ENCODE peak calls at places on chromosomes 4 and X, in seven cellular contexts. L is fibroblast of the conjunctiva, Q is non-pigmented ciliary epithelial cell, U is AG08396, X is T-helper 1 cell, O is NCI-H1105, N is astrocyte of the spinal cord. K is an unnamed sample.

GRCh38 chrX:129145382-129145781 is 377.9 kb downstream of the SMARCA1 start:
- DNase-seq in L (no peak), Q (no peak), U (no peak), X (no peak), O (no peak), N (no peak), K (no peak)

GRCh38 chr4:768076-768475 is 57.9 kb downstream of the CPLX1 start:
- DNase-seq in L (no peak), Q (no peak), U (no peak), X (no peak), O (no peak), N (no peak), K (no peak)

GRCh38 chrX:314781-315595 is 3.6 kb downstream of the GTPBP6 start:
- DNase-seq in L (no peak), Q (no peak), U (no peak), X (no peak), O (no peak), N (no peak), K (no peak)

GRCh38 chr4:110630621-110631402 is 7.9 kb upstream of the PITX2 start:
- DNase-seq in L (no peak), Q (no peak), U (no peak), X (no peak), O (no peak), N (no peak), K (no peak)

GRCh38 chr4:186693159-186693815 is 30.4 kb downstream of the FAT1 start:
- DNase-seq in L (peak; percentile 69), Q (no peak), U (peak; percentile 57), X (no peak), O (no peak), N (peak; percentile 93), K (peak; percentile 18)

GRCh38 chrX:95764972-95765451 is 919.6 kb upstream of the DIAPH2 start:
- DNase-seq in L (peak; percentile 24), Q (peak; percentile 3), U (peak; percentile 17), X (no peak), O (peak; percentile 26), N (peak; percentile 45), K (peak; percentile 7)

GRCh38 chr4:153409924-153410501 is 56.1 kb upstream of the TMEM131L start:
- DNase-seq in L (no peak), Q (no peak), U (no peak), X (no peak), O (no peak), N (no peak), K (no peak)

GRCh38 chr4:146577111-146577510 is 55.4 kb upstream of the SLC10A7 start:
- DNase-seq in L (no peak), Q (peak; percentile 4), U (no peak), X (no peak), O (no peak), N (peak; percentile 73), K (no peak)

GRCh38 chr4:15690020-15690809 is 8.6 kb downstream of the FAM200B start:
- DNase-seq in L (no peak), Q (peak; percentile 89), U (peak; percentile 65), X (no peak), O (no peak), N (peak; percentile 95), K (no peak)

GRCh38 chrX:82658492-82658891 is 849.6 kb upstream of the POU3F4 start:
- DNase-seq in L (no peak), Q (no peak), U (no peak), X (no peak), O (peak; percentile 26), N (no peak), K (no peak)

GRCh38 chrX:48826876-48827653 is 752 bp downstream of the ERAS start:
- DNase-seq in L (no peak), Q (no peak), U (no peak), X (no peak), O (no peak), N (no peak), K (no peak)

GRCh38 chrX:154020500-154021115 is 906 bp upstream of the IRAK1 start:
- DNase-seq in L (no peak), Q (no peak), U (no peak), X (no peak), O (no peak), N (no peak), K (no peak)

GRCh38 chr4:99586322-99586721 is 11.7 kb downstream of the MTTP start:
- DNase-seq in L (no peak), Q (no peak), U (no peak), X (no peak), O (no peak), N (no peak), K (no peak)

GRCh38 chr4:185847352-185848078 is 35.5 kb upstream of the SORBS2 start:
- DNase-seq in L (peak; percentile 57), Q (no peak), U (peak; percentile 39), X (no peak), O (no peak), N (peak; percentile 69), K (peak; percentile 11)

GRCh38 chrX:74246524-74246923 is 57.5 kb upstream of the ZCCHC13 start:
- DNase-seq in L (no peak), Q (no peak), U (no peak), X (no peak), O (no peak), N (no peak), K (no peak)

GRCh38 chrX:41265615-41266014 is 68.3 kb upstream of the DDX3X start:
- DNase-seq in L (no peak), Q (no peak), U (peak; percentile 67), X (peak; percentile 39), O (no peak), N (peak; percentile 79), K (no peak)

GRCh38 chr4:152258804-152259708 is 276.8 kb downstream of the FBXW7 start:
- DNase-seq in L (peak; percentile 12), Q (peak; percentile 72), U (peak; percentile 48), X (no peak), O (no peak), N (peak; percentile 82), K (no peak)

GRCh38 chr4:102638621-102639020 is 122.1 kb downstream of the MANBA start:
- DNase-seq in L (no peak), Q (no peak), U (no peak), X (no peak), O (no peak), N (no peak), K (no peak)

GRCh38 chr4:142801966-142802365 is 44.1 kb downstream of the INPP4B start:
- DNase-seq in L (no peak), Q (no peak), U (no peak), X (no peak), O (no peak), N (no peak), K (no peak)

GRCh38 chr4:121923306-121923705 is 28.6 kb downstream of the TRPC3 start:
- DNase-seq in L (no peak), Q (no peak), U (no peak), X (no peak), O (no peak), N (no peak), K (no peak)

GRCh38 chr4:75831856-75832405 is 70.3 kb downstream of the PPEF2 start:
- DNase-seq in L (no peak), Q (no peak), U (no peak), X (no peak), O (peak; percentile 43), N (no peak), K (peak; percentile 43)

GRCh38 chrX:96684339-96685204 is at the start of gene DIAPH2:
- DNase-seq in L (peak; percentile 59), Q (no peak), U (peak; percentile 66), X (peak; percentile 70), O (no peak), N (peak; percentile 76), K (peak; percentile 8)

GRCh38 chrX:65821721-65822496 is 154.5 kb downstream of the MSN start:
- DNase-seq in L (no peak), Q (no peak), U (no peak), X (peak; percentile 2), O (peak; percentile 5), N (no peak), K (no peak)

GRCh38 chrX:65696613-65697012 is 29.2 kb downstream of the MSN start:
- DNase-seq in L (no peak), Q (no peak), U (no peak), X (no peak), O (no peak), N (no peak), K (no peak)

GRCh38 chr4:144295286-144295995 is 154.9 kb upstream of the GYPA start:
- DNase-seq in L (no peak), Q (no peak), U (no peak), X (no peak), O (no peak), N (peak; percentile 5), K (no peak)

GRCh38 chr4:100366213-100366612 is 151.6 kb downstream of the EMCN start:
- DNase-seq in L (no peak), Q (peak; percentile 11), U (no peak), X (no peak), O (no peak), N (peak; percentile 38), K (no peak)

GRCh38 chr4:8238061-8238511 is 31.5 kb upstream of the HTRA3 start:
- DNase-seq in L (no peak), Q (no peak), U (no peak), X (no peak), O (no peak), N (no peak), K (no peak)

GRCh38 chr4:7553280-7553679 is 118.5 kb upstream of the PSAPL1 start:
- DNase-seq in L (no peak), Q (no peak), U (no peak), X (no peak), O (no peak), N (no peak), K (no peak)